ENCODE peak calls at places on chromosomes 4 and X, in nine cellular contexts. I is A549, L is sigmoid colon, G is stomach, Y is suprapubic skin, J is HepG2, Z is tibial nerve, H is H1, E is ovary. W is an unnamed sample.

GRCh38 chrX:25726539-25726938 is 411.6 kb upstream of the MAGEB18 start:
- DNase-seq in J (no peak), H (no peak), G (no peak), L (no peak), I (no peak), E (no peak), Y (no peak), Z (no peak), W (no peak)

GRCh38 chr4:106809083-106809482 is 227.0 kb downstream of the DKK2 start:
- DNase-seq in Z (no peak), L (no peak), Y (no peak), J (peak), H (no peak), E (no peak), G (no peak), I (peak), W (no peak)

GRCh38 chrX:153381684-153382532 is 19.2 kb downstream of the PNMA6E start:
- DNase-seq in L (no peak), G (no peak), I (peak), H (no peak), Y (no peak), J (peak), E (peak), Z (no peak), W (no peak)

GRCh38 chrX:35104626-35105025 is 162.0 kb downstream of the FAM47B start:
- DNase-seq in Z (no peak), J (no peak), I (no peak), H (no peak), E (no peak), L (no peak), Y (no peak), G (no peak), W (no peak)

GRCh38 chr4:155666701-155667537 is at the start of gene GUCY1A1:
- DNase-seq in I (no peak), E (no peak), H (peak), Y (peak), L (peak), Z (no peak), G (peak), J (no peak), W (no peak)

GRCh38 chr4:54067163-54067562 is 2.8 kb upstream of the CHIC2 start:
- DNase-seq in E (no peak), G (peak), Z (no peak), I (peak), H (no peak), Y (no peak), L (peak), J (no peak), W (no peak)

GRCh38 chrX:150291014-150291413 is 72.1 kb upstream of the MAMLD1 start:
- DNase-seq in G (no peak), L (no peak), H (no peak), Z (no peak), J (no peak), I (no peak), E (no peak), Y (no peak), W (no peak)

GRCh38 chr4:59409647-59410046 is 1790.5 kb upstream of the ADGRL3 start:
- DNase-seq in Z (no peak), E (no peak), G (no peak), J (no peak), I (no peak), Y (no peak), L (no peak), H (no peak), W (no peak)

GRCh38 chr4:102684605-102685052 is 76.1 kb downstream of the MANBA start:
- DNase-seq in I (peak), H (no peak), L (no peak), Y (no peak), J (no peak), Z (no peak), G (no peak), E (no peak), W (no peak)

GRCh38 chr4:37767546-37767945 is 58.9 kb upstream of the PGM2 start:
- DNase-seq in Z (peak), L (peak), Y (no peak), J (peak), I (no peak), E (peak), G (peak), H (no peak), W (no peak)

GRCh38 chrX:42242044-42242443 is 318.7 kb upstream of the CASK start:
- DNase-seq in L (no peak), Y (no peak), E (no peak), G (no peak), J (no peak), H (no peak), I (no peak), Z (no peak), W (no peak)

GRCh38 chr4:4320951-4321714 is 31.1 kb downstream of the ZBTB49 start:
- DNase-seq in Z (no peak), Y (no peak), L (peak), H (no peak), E (no peak), J (no peak), G (no peak), I (no peak), W (no peak)

GRCh38 chr4:105714932-105715331 is 6.3 kb downstream of the GSTCD start:
- DNase-seq in L (no peak), G (no peak), I (no peak), J (no peak), H (no peak), Y (no peak), E (no peak), Z (no peak), W (no peak)

GRCh38 chrX:23857409-23857808 is 50.3 kb downstream of the APOO start:
- DNase-seq in I (no peak), Y (no peak), J (peak), L (no peak), Z (no peak), E (no peak), H (no peak), G (no peak), W (no peak)

GRCh38 chrX:139831689-139832456 is 101.0 kb downstream of the ATP11C start:
- DNase-seq in Y (no peak), H (no peak), L (no peak), J (no peak), Z (no peak), E (no peak), G (no peak), I (peak), W (no peak)

GRCh38 chr4:145609494-145610427 is 9.4 kb upstream of the MMAA start:
- DNase-seq in G (peak), E (peak), H (peak), Z (peak), L (no peak), I (peak), Y (no peak), J (peak), W (no peak)

GRCh38 chrX:50536955-50537354 is 66.3 kb upstream of the DGKK start:
- DNase-seq in G (no peak), J (no peak), E (no peak), Y (no peak), Z (no peak), I (no peak), L (no peak), H (no peak), W (no peak)

GRCh38 chr4:54742636-54743399 is 85.1 kb downstream of the KIT start:
- DNase-seq in Y (no peak), E (no peak), H (no peak), Z (no peak), L (no peak), I (no peak), J (no peak), G (no peak), W (no peak)

GRCh38 chr4:130306566-130306965 is 1210.6 kb downstream of the C4orf33 start:
- DNase-seq in I (peak), E (no peak), Z (no peak), L (no peak), Y (no peak), H (peak), G (no peak), J (no peak), W (no peak)

DNA sequence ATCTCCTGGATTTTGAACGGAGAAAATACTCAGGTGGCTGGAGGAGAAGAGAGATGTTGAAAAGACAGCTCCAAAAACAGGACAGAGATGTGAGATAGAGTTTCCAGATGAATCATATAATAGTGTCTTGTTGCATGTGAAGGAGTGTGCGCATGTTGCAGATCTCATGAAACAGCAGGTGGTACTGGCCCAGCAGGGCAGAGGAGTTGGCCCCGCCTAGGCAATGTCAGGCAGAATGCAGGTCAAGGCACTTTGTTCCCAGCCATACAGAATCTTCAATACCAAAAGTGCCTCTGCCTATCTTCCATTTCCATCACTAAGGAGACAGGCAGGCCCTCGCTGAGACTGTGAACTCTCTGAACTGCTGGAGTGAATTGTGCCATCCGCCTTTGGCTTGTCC is 63.9 kb upstream of the FAT1 start:
- DNase-seq in Y (no peak), E (no peak), J (no peak), L (no peak), G (no peak), H (no peak), Z (no peak), I (no peak), W (no peak)
- H3K27ac ChIP-seq in Y (no peak), E (no peak), J (no peak), L (no peak), G (no peak), H (no peak), Z (no peak), I (no peak), W (no peak)

DNA sequence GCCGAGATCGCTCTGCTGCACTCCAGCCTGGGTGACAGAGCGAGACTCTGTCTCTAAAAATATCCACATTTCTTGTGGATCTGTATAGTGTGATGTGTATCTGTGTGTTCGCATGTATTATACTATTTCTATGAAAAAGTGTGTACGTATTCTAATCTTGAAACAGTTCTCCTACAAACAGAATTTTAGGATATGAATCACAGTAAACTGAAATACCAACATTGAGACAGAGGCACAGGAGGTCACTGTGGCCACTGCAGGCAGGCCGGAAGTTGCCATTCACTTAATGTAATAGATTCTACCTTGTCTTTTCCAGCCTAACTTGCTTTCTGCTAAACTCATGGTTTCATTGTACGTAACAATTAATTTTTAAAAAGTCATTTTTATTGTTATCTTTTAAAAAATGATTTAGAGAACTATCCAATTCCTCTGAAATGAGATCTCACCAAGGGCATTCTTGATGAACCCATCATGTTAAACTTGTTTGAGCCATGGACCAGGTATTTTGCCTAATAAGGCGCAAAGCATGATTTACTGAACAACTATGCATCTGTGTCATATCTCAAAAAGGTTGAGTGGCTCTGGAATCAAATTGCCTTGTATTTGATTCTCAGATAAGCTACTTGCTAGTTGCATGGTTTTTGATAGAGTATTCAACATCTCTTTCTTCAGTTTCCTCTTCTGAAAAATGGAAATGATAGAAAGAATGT is 154.9 kb upstream of the GYPA start:
- DNase-seq in Y (no peak), L (no peak), J (no peak), I (no peak), H (no peak), Z (no peak), G (no peak), E (no peak), W (no peak)
- TF ChIP-seq EP300 in Y (no peak), L (no peak), J (no peak), I (no peak), H (no peak), Z (no peak), G (no peak), E (no peak), W (no peak)

GRCh38 chrX:119673336-119673735 is 19.6 kb downstream of the SEPTIN6 start:
- DNase-seq in I (no peak), J (no peak), E (no peak), L (peak), Z (no peak), Y (no peak), G (no peak), H (no peak), W (no peak)

GRCh38 chrX:119682019-119682989 is 10.7 kb downstream of the SEPTIN6 start:
- DNase-seq in E (no peak), Y (no peak), I (no peak), Z (no peak), J (no peak), G (no peak), L (no peak), H (no peak), W (no peak)

GRCh38 chrX:119677654-119677981 is 15.3 kb downstream of the SEPTIN6 start:
- DNase-seq in Y (no peak), L (no peak), E (no peak), I (no peak), H (no peak), G (no peak), J (no peak), Z (no peak), W (no peak)

GRCh38 chrX:119672252-119672825 is 20.6 kb downstream of the SEPTIN6 start:
- DNase-seq in Y (no peak), G (no peak), J (peak), E (no peak), I (no peak), H (no peak), Z (no peak), L (no peak), W (no peak)

DNA sequence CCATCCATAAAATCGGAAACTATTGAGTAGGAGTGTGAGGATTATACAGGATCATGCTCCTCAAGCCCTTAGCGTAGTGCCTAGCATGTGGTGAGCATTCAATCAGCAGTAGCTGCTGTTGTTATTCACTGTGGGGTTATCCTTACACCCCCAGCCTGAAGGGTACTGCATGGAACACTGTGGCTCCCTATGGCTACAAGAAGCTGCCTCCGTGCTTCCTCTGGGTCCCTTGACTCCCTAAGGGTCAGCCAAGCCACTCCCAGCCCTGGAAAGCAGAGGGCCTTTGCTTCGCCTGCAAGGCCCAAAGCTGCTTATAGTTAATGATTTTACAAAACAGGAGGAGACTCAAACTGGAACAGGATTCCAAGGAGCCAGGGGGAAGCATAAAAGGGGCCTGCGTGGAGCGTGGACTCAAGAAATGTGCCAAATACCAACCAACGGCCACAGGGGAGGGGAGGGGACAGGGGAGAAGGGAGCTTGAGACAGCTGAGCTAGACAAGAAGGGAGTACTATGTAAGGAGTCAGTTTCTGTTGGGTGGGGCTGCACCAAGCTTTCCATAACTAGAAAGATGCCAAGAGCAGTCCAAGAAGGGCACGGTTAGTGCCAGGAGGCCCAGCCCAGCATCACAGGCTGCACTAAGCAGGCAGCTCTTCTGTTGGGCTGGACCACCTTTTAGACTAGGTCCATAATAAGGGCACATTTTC is 15.9 kb downstream of the SEPTIN6 start:
- DNase-seq in G (no peak), E (no peak), Y (no peak), L (no peak), J (no peak), I (no peak), H (no peak), Z (no peak), W (no peak)
- H3K27ac ChIP-seq in G (peak), E (no peak), Y (no peak), L (peak), J (no peak), I (no peak), H (no peak), Z (no peak), W (peak)

GRCh38 chr4:99504804-99505502 is 5.9 kb upstream of the C4orf17 start:
- DNase-seq in I (no peak), Y (no peak), Z (no peak), H (no peak), E (no peak), J (no peak), G (no peak), L (no peak), W (no peak)
- TF ChIP-seq EP300 in I (no peak), Y (no peak), Z (no peak), H (no peak), E (no peak), J (no peak), G (no peak), L (no peak), W (no peak)

DNA sequence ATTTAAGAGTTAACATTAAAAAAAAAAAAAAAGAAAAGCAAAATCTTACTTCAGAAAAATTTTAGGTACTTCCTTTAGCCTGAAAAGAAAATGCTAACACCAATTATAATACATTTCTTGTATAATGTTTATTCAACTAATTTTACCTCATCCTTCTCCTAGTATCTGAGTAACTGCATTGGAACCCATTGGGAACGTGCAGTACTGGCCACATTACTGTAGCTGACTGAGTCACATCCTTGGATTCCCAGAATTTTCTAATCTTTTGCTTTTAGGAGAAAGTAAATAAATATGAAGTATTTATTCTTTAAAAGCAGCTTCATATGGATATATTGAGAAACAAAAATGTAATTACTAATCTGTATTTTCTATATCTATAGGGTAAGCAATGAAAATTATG is 82.6 kb upstream of the SLITRK2 start:
- DNase-seq in I (no peak), G (no peak), J (no peak), Y (no peak), L (no peak), H (no peak), E (no peak), Z (no peak), W (no peak)
- H3K27ac ChIP-seq in I (no peak), G (no peak), J (no peak), Y (no peak), L (no peak), H (no peak), E (no peak), Z (no peak), W (no peak)

DNA sequence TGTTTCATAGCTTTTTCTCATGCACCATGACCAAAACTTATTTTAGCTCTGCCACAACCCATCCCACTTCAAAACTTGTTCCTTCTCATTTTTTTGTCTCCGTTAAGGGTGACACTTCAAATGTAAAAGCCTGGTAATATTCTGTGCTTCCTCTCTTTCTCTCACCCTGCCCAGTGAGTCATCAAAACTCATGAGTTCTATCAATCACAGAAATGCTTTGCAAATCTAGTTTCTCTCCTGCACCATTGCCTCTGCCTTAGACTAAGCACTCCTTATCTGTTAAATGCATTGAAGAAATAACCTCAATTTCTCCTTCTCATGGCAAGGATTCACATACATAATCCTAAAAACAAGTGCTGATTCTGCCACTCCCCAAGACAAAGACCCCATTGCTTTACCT is 71.4 kb upstream of the IQCM start:
- DNase-seq in G (no peak), J (no peak), I (no peak), Z (no peak), E (no peak), Y (no peak), H (no peak), L (no peak), W (no peak)
- TF ChIP-seq EP300 in G (no peak), J (no peak), I (no peak), Z (no peak), E (no peak), Y (no peak), H (no peak), L (no peak), W (no peak)

DNA sequence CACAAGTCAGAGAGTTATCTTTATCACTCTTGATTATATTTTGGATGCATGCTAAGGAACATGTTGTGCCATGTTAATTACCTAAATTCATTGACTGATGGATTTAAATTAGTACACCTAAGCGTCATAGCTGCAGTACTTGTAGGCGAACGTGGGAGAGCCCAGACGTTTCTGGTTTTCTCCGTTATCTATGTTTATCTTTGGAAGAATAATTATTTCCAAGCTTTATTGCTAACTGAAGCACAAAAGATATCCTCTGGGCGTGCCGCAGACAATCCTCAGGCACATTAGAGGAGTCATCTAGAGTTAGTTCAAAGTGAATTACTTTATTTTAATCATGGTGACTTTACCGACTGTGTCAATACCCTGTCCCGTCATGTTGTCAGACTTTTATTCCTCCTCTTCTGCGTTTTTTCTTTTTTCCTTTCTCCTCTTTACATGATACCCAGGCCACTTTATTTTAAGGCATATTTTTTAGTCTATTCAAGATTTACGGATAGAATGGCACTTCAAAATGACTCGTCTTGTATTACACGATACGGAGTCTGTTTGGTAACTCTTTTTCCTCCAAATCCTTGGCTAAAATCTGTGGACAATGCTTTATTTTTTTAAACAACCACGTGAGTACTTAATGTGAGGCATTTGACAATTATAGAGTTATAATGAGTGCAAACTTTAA is 632.0 kb upstream of the TENM3 start:
- DNase-seq in Y (no peak), E (no peak), G (no peak), Z (no peak), H (no peak), J (no peak), I (no peak), L (no peak), W (no peak)
- H3K27ac ChIP-seq in Y (no peak), E (no peak), G (no peak), Z (no peak), H (no peak), J (no peak), I (no peak), L (no peak), W (no peak)

DNA sequence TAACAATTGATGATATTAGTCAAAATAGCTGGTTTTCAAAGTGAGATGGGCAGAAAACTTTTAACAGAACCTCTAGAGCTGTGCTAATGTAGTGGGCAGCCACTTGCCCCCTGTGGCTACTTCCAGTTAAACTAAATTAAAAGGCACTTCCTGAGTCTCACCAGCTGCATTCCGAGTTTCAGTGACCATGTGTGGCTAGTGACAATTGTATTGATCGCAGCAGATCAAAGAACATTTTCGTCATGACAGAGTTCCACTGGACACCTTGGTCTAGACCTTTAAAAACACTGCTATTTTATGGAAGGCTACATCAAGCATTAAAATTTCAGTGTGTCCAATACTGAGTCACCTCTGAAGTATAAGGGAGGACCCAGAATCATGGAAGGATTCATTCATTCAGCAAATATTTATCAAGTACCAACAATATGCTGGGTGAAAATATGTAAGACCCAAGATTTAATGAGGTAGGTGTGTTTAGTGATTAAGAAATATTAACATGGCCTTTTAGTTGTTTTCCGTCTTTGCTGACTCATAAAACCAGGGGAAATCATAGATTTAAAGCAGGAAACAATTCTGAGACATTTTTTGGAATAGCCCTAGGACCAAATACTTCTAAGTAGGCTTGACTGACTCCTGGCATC is 5.1 kb upstream of the FAT1 start:
- DNase-seq in Z (no peak), H (no peak), Y (no peak), G (no peak), J (peak), L (no peak), I (peak), E (no peak), W (peak)
- TF ChIP-seq EP300 in Z (no peak), H (no peak), Y (no peak), G (no peak), J (peak), L (no peak), I (no peak), E (no peak), W (no peak)